ENCODE peak calls at places on chromosomes 4 and X, in five cellular contexts. I is SK-N-SH, Q is stomach, O is suprapubic skin, J is K562. W is an unnamed sample. For H3K4me1, the result is how much of the 10 kb centered on the place peaks cover.

GRCh38 chrX:57925806-57926205 is 15.5 kb upstream of the ZXDA start:
- DNase-seq in I (no peak), Q (no peak), O (no peak), J (no peak), W (no peak)

GRCh38 chr4:153777421-153777820 is 11.5 kb downstream of the SFRP2 start:
- DNase-seq in I (no peak), Q (no peak), O (no peak), J (no peak), W (no peak)

GRCh38 chrX:12138366-12139313 is at the start of gene FRMPD4:
- DNase-seq in I (peak), Q (no peak), O (no peak), J (no peak), W (no peak)

GRCh38 chrX:71543316-71543715 is 10.4 kb downstream of the OGT start:
- DNase-seq in I (no peak), Q (no peak), O (no peak), J (no peak), W (no peak)

GRCh38 chr4:21211836-21212235 is 511.6 kb downstream of the PACRGL start:
- DNase-seq in I (no peak), Q (no peak), O (no peak), J (no peak), W (no peak)

GRCh38 chrX:150772150-150772970 is 79.2 kb downstream of the MTMR1 start:
- DNase-seq in I (peak), Q (peak), O (no peak), J (peak), W (no peak)

GRCh38 chrX:47515941-47516649 is 33.1 kb upstream of the ZNF41 start:
- DNase-seq in I (no peak), Q (no peak), O (no peak), J (no peak), W (no peak)

GRCh38 chr4:4673070-4673469 is 131.2 kb upstream of the STX18 start:
- DNase-seq in I (peak), Q (no peak), O (no peak), J (peak), W (no peak)

GRCh38 chr4:112888617-112889016 is 160.8 kb upstream of the ANK2 start:
- DNase-seq in I (no peak), Q (no peak), O (no peak), J (no peak), W (no peak)

GRCh38 chr4:7513731-7514130 is 79.0 kb upstream of the PSAPL1 start:
- DNase-seq in I (no peak), Q (no peak), O (no peak), J (no peak), W (no peak)

GRCh38 chrX:24153175-24153795 is 3.8 kb downstream of the ZFX start:
- DNase-seq in I (no peak), Q (no peak), O (no peak), J (no peak), W (no peak)

GRCh38 chr4:108473163-108473720 is 147.1 kb upstream of the RPL34 start:
- DNase-seq in I (peak), Q (no peak), O (no peak), J (no peak), W (no peak)

GRCh38 chr4:66091801-66092200 is 421.5 kb upstream of the EPHA5 start:
- DNase-seq in I (no peak), Q (no peak), O (no peak), J (no peak), W (no peak)

GRCh38 chr4:6900956-6901355 is 8.7 kb upstream of the TBC1D14 start:
- DNase-seq in I (no peak), Q (peak), O (no peak), J (no peak), W (no peak)

GRCh38 chr4:167555338-167556022 is 321.2 kb upstream of the SPOCK3 start:
- DNase-seq in I (no peak), Q (no peak), O (no peak), J (no peak), W (no peak)

GRCh38 chrX:39167791-39168190 is 366.5 kb downstream of the MID1IP1 start:
- DNase-seq in I (peak), Q (no peak), O (no peak), J (no peak), W (no peak)

GRCh38 chrX:136689441-136689840 is 41.5 kb downstream of the CD40LG start:
- DNase-seq in I (no peak), Q (no peak), O (no peak), J (no peak), W (no peak)

GRCh38 chr4:38387348-38387747 is 276.7 kb upstream of the KLF3 start:
- DNase-seq in I (peak), Q (peak), O (peak), J (no peak), W (no peak)

GRCh38 chr4:185004562-185005208 is 13.6 kb upstream of the HELT start:
- DNase-seq in I (no peak), Q (peak), O (no peak), J (no peak), W (no peak)

GRCh38 chrX:19883878-19884277 is 3.5 kb downstream of the SH3KBP1 start:
- DNase-seq in I (no peak), Q (no peak), O (no peak), J (no peak), W (no peak)

GRCh38 chr4:73650255-73650654 is 30.0 kb upstream of the RASSF6 start:
- DNase-seq in I (no peak), Q (no peak), O (no peak), J (no peak), W (no peak)

DNA sequence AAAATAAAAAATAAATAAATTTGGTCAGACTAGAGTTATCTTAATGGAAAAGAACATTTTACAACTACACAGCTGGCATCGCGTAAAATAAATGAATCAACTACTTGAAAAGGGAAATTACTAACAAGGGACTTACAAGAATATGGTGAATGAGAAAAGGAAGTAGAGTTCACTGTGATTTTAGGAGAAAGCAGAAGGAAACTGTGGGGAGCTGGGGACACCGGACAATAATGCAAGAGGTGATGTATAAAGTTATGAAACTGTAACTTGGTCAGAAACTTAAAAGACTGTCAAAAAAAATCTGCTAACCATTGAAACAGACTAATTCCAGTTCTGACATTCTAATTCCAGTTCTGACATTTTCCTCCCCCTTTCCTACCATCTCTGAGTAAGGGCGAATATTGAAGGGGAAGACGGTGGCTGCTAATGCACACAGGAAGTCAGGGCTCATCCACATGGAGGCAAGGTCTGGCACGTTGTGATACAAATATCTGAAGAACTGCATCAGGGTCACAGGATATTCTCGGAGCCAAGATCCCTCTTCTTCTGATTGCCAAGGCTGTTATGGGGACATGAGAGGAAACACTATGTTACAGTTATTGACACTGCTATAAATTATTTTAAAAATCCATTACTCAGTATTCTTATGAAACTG is 170.5 kb downstream of the CDS1 start:
- DNase-seq in I (no peak), Q (no peak), O (no peak), J (no peak), W (no peak)
- TF ChIP-seq POLR2AphosphoS5 in I (no peak), Q (no peak), O (no peak), J (no peak), W (no peak)

GRCh38 chr4:83558693-83559092 is 22.8 kb downstream of the GPAT3 start:
- DNase-seq in I (no peak), Q (no peak), O (no peak), J (no peak), W (no peak)

GRCh38 chr4:83560523-83560922 is 24.6 kb downstream of the GPAT3 start:
- DNase-seq in I (no peak), Q (no peak), O (no peak), J (no peak), W (no peak)

GRCh38 chr4:83558059-83558648 is 22.2 kb downstream of the GPAT3 start:
- DNase-seq in I (no peak), Q (no peak), O (no peak), J (no peak), W (no peak)

GRCh38 chr4:83556836-83557235 is 20.9 kb downstream of the GPAT3 start:
- DNase-seq in I (no peak), Q (no peak), O (no peak), J (no peak), W (no peak)

DNA sequence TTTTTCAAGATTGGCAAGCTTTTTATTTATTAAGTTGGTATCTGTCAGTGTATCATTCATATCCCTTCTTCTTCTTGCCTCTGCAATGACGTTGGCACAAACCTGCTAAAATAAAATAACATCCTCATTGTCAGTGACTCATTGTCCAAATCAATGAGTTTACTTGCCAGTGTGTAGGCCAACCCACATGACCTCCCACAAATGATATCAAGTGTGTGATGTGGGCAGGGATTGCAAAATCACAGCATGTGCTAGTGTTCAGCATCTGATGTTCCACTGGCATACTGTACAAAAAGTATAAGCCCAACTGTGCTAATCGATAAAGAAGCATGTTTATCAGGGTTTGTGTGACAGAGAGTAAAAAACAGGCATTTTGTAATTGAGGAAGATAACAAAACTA is 25.5 kb downstream of the GPAT3 start:
- DNase-seq in I (no peak), Q (peak), O (no peak), J (no peak), W (no peak)
- H3K4me1 ChIP-seq in I (under half), Q (under half), O (under half), J (under half), W (under half)

GRCh38 chr4:30821891-30822612 is 101.9 kb downstream of the PCDH7 start:
- DNase-seq in I (peak), Q (no peak), O (no peak), J (no peak), W (no peak)

GRCh38 chr4:30818541-30818940 is 98.4 kb downstream of the PCDH7 start:
- DNase-seq in I (no peak), Q (no peak), O (no peak), J (no peak), W (no peak)

GRCh38 chr4:30821275-30821674 is 101.1 kb downstream of the PCDH7 start:
- DNase-seq in I (no peak), Q (no peak), O (no peak), J (no peak), W (no peak)

GRCh38 chr4:30825008-30825765 is 105.0 kb downstream of the PCDH7 start:
- DNase-seq in I (no peak), Q (no peak), O (no peak), J (no peak), W (no peak)

GRCh38 chr4:30822911-30823529 is 102.9 kb downstream of the PCDH7 start:
- DNase-seq in I (no peak), Q (no peak), O (no peak), J (no peak), W (no peak)
- TF ChIP-seq EP300 in I (no peak), Q (no peak), O (no peak), J (no peak), W (no peak)

DNA sequence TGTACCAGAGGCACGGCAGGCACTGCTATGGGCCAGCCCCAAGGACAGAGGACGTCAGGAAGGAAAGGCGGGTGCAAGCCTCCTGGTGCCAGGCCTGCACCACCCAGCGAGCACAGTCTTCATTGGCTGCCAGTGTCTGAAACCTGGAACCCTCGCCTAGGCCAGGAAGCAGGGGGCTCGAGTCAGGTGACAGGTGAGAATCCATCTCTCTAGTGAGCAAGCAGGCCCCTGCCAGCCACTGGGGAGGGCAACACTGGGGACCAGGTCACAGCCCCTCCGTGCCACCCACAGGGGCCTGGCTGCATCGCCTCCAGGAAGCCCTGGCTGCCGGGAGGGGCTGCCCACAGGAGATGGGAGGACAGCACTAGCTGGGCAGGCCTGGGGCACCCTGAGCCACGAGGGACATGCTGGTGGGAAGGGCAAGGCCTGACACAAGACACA is 6.9 kb upstream of the HAUS3 start:
- DNase-seq in I (peak), Q (no peak), O (peak), J (no peak), W (peak)
- TF ChIP-seq POLR2AphosphoS5 in I (no peak), Q (no peak), O (no peak), J (no peak), W (no peak)

GRCh38 chr4:10007436-10007740 is 13.9 kb downstream of the SLC2A9 start:
- DNase-seq in I (no peak), Q (no peak), O (no peak), J (no peak), W (no peak)
- H3K4me1 ChIP-seq in I (under half), Q (under half), O (under half), J (under half), W (under half)

W was measured in esophagus muscularis mucosa.